ENCODE peak calls at places on chromosomes 12 and 14, in ten cellular contexts. One of them, this sample, is unnamed.

GRCh38 chr12:19012965-19013364 is 116.6 kb upstream of the PLEKHA5 start:
- DNase-seq in hepatocyte: no peak
- DNase-seq in GM10248: no peak
- DNase-seq in fibroblast of pulmonary artery: no peak
- DNase-seq in choroid plexus epithelial cell: no peak
- DNase-seq in heart left ventricle: no peak
- DNase-seq in sigmoid colon: no peak
- DNase-seq in brain microvascular endothelial cell: no peak
- DNase-seq in AG04450: no peak
- DNase-seq in natural killer cell: no peak
- DNase-seq in this sample: no peak

GRCh38 chr12:105672576-105672975 is 342.1 kb downstream of the C12orf75 start:
- DNase-seq in hepatocyte: no peak
- DNase-seq in GM10248: no peak
- DNase-seq in fibroblast of pulmonary artery: peak
- DNase-seq in choroid plexus epithelial cell: no peak
- DNase-seq in heart left ventricle: peak
- DNase-seq in sigmoid colon: peak
- DNase-seq in brain microvascular endothelial cell: no peak
- DNase-seq in AG04450: no peak
- DNase-seq in natural killer cell: no peak
- DNase-seq in this sample: no peak

GRCh38 chr14:22414876-22415632 is 174.0 kb downstream of the DAD1 start:
- DNase-seq in hepatocyte: no peak
- DNase-seq in GM10248: no peak
- DNase-seq in fibroblast of pulmonary artery: no peak
- DNase-seq in choroid plexus epithelial cell: no peak
- DNase-seq in heart left ventricle: no peak
- DNase-seq in sigmoid colon: no peak
- DNase-seq in brain microvascular endothelial cell: no peak
- DNase-seq in AG04450: no peak
- DNase-seq in natural killer cell: no peak
- DNase-seq in this sample: no peak

GRCh38 chr12:127562781-127563180 is 704.2 kb upstream of the TMEM132C start:
- DNase-seq in hepatocyte: no peak
- DNase-seq in GM10248: no peak
- DNase-seq in fibroblast of pulmonary artery: no peak
- DNase-seq in choroid plexus epithelial cell: no peak
- DNase-seq in heart left ventricle: no peak
- DNase-seq in sigmoid colon: no peak
- DNase-seq in brain microvascular endothelial cell: no peak
- DNase-seq in AG04450: no peak
- DNase-seq in natural killer cell: no peak
- DNase-seq in this sample: no peak

GRCh38 chr14:48973136-48973535 is 613.0 kb downstream of the RPS29 start:
- DNase-seq in hepatocyte: peak
- DNase-seq in GM10248: no peak
- DNase-seq in fibroblast of pulmonary artery: peak
- DNase-seq in choroid plexus epithelial cell: peak
- DNase-seq in heart left ventricle: no peak
- DNase-seq in sigmoid colon: no peak
- DNase-seq in brain microvascular endothelial cell: peak
- DNase-seq in AG04450: no peak
- DNase-seq in natural killer cell: no peak
- DNase-seq in this sample: no peak

GRCh38 chr14:63175531-63175930 is 28.7 kb upstream of the RHOJ start:
- DNase-seq in hepatocyte: no peak
- DNase-seq in GM10248: no peak
- DNase-seq in fibroblast of pulmonary artery: no peak
- DNase-seq in choroid plexus epithelial cell: no peak
- DNase-seq in heart left ventricle: no peak
- DNase-seq in sigmoid colon: no peak
- DNase-seq in brain microvascular endothelial cell: no peak
- DNase-seq in AG04450: no peak
- DNase-seq in natural killer cell: no peak
- DNase-seq in this sample: no peak

GRCh38 chr12:125549836-125550235 is 484.6 kb downstream of the AACS start:
- DNase-seq in hepatocyte: no peak
- DNase-seq in GM10248: no peak
- DNase-seq in fibroblast of pulmonary artery: no peak
- DNase-seq in choroid plexus epithelial cell: no peak
- DNase-seq in heart left ventricle: no peak
- DNase-seq in sigmoid colon: no peak
- DNase-seq in brain microvascular endothelial cell: no peak
- DNase-seq in AG04450: no peak
- DNase-seq in natural killer cell: no peak
- DNase-seq in this sample: no peak

GRCh38 chr14:93067088-93067487 is 48.6 kb downstream of the ITPK1 start:
- DNase-seq in hepatocyte: no peak
- DNase-seq in GM10248: no peak
- DNase-seq in fibroblast of pulmonary artery: no peak
- DNase-seq in choroid plexus epithelial cell: no peak
- DNase-seq in heart left ventricle: no peak
- DNase-seq in sigmoid colon: no peak
- DNase-seq in brain microvascular endothelial cell: no peak
- DNase-seq in AG04450: no peak
- DNase-seq in natural killer cell: no peak
- DNase-seq in this sample: no peak

GRCh38 chr12:67650127-67650495 is 1.6 kb downstream of the DYRK2 start:
- DNase-seq in hepatocyte: no peak
- DNase-seq in GM10248: peak
- DNase-seq in fibroblast of pulmonary artery: no peak
- DNase-seq in choroid plexus epithelial cell: no peak
- DNase-seq in heart left ventricle: peak
- DNase-seq in sigmoid colon: no peak
- DNase-seq in brain microvascular endothelial cell: no peak
- DNase-seq in AG04450: no peak
- DNase-seq in natural killer cell: no peak
- DNase-seq in this sample: peak

GRCh38 chr14:64761441-64762043 is 57.3 kb downstream of the PLEKHG3 start:
- DNase-seq in hepatocyte: peak
- DNase-seq in GM10248: no peak
- DNase-seq in fibroblast of pulmonary artery: no peak
- DNase-seq in choroid plexus epithelial cell: peak
- DNase-seq in heart left ventricle: no peak
- DNase-seq in sigmoid colon: no peak
- DNase-seq in brain microvascular endothelial cell: peak
- DNase-seq in AG04450: no peak
- DNase-seq in natural killer cell: no peak
- DNase-seq in this sample: peak

GRCh38 chr12:31874961-31875608 is 84.1 kb upstream of the RESF1 start:
- DNase-seq in hepatocyte: no peak
- DNase-seq in GM10248: peak
- DNase-seq in fibroblast of pulmonary artery: peak
- DNase-seq in choroid plexus epithelial cell: peak
- DNase-seq in heart left ventricle: peak
- DNase-seq in sigmoid colon: peak
- DNase-seq in brain microvascular endothelial cell: peak
- DNase-seq in AG04450: peak
- DNase-seq in natural killer cell: peak
- DNase-seq in this sample: peak

GRCh38 chr12:94615284-94616216 is 34.8 kb downstream of the TMCC3 start:
- DNase-seq in hepatocyte: peak
- DNase-seq in GM10248: no peak
- DNase-seq in fibroblast of pulmonary artery: peak
- DNase-seq in choroid plexus epithelial cell: peak
- DNase-seq in heart left ventricle: no peak
- DNase-seq in sigmoid colon: no peak
- DNase-seq in brain microvascular endothelial cell: peak
- DNase-seq in AG04450: peak
- DNase-seq in natural killer cell: no peak
- DNase-seq in this sample: peak

GRCh38 chr12:75713434-75713833 is 202.0 kb upstream of the KRR1 start:
- DNase-seq in hepatocyte: no peak
- DNase-seq in GM10248: no peak
- DNase-seq in fibroblast of pulmonary artery: no peak
- DNase-seq in choroid plexus epithelial cell: no peak
- DNase-seq in heart left ventricle: no peak
- DNase-seq in sigmoid colon: no peak
- DNase-seq in brain microvascular endothelial cell: no peak
- DNase-seq in AG04450: no peak
- DNase-seq in natural killer cell: no peak
- DNase-seq in this sample: no peak

GRCh38 chr12:25800101-25800500 is 158.4 kb upstream of the RASSF8 start:
- DNase-seq in hepatocyte: no peak
- DNase-seq in GM10248: no peak
- DNase-seq in fibroblast of pulmonary artery: no peak
- DNase-seq in choroid plexus epithelial cell: peak
- DNase-seq in heart left ventricle: no peak
- DNase-seq in sigmoid colon: no peak
- DNase-seq in brain microvascular endothelial cell: no peak
- DNase-seq in AG04450: no peak
- DNase-seq in natural killer cell: no peak
- DNase-seq in this sample: no peak

GRCh38 chr12:19979584-19979983 is 388.8 kb upstream of the PDE3A start:
- DNase-seq in hepatocyte: no peak
- DNase-seq in GM10248: no peak
- DNase-seq in fibroblast of pulmonary artery: no peak
- DNase-seq in choroid plexus epithelial cell: no peak
- DNase-seq in heart left ventricle: no peak
- DNase-seq in sigmoid colon: no peak
- DNase-seq in brain microvascular endothelial cell: no peak
- DNase-seq in AG04450: no peak
- DNase-seq in natural killer cell: no peak
- DNase-seq in this sample: no peak

GRCh38 chr12:111598637-111599458 is at the start of gene ATXN2:
- DNase-seq in hepatocyte: peak
- DNase-seq in GM10248: peak
- DNase-seq in fibroblast of pulmonary artery: no peak
- DNase-seq in choroid plexus epithelial cell: peak
- DNase-seq in heart left ventricle: peak
- DNase-seq in sigmoid colon: peak
- DNase-seq in brain microvascular endothelial cell: no peak
- DNase-seq in AG04450: no peak
- DNase-seq in natural killer cell: peak
- DNase-seq in this sample: no peak

GRCh38 chr12:53623526-53623925 is 2.7 kb downstream of the ATF7 start:
- DNase-seq in hepatocyte: peak
- DNase-seq in GM10248: no peak
- DNase-seq in fibroblast of pulmonary artery: peak
- DNase-seq in choroid plexus epithelial cell: peak
- DNase-seq in heart left ventricle: no peak
- DNase-seq in sigmoid colon: no peak
- DNase-seq in brain microvascular endothelial cell: peak
- DNase-seq in AG04450: peak
- DNase-seq in natural killer cell: no peak
- DNase-seq in this sample: no peak

GRCh38 chr12:3964404-3964803 is 91.2 kb upstream of the PARP11 start:
- DNase-seq in hepatocyte: no peak
- DNase-seq in GM10248: peak
- DNase-seq in fibroblast of pulmonary artery: no peak
- DNase-seq in choroid plexus epithelial cell: no peak
- DNase-seq in heart left ventricle: no peak
- DNase-seq in sigmoid colon: no peak
- DNase-seq in brain microvascular endothelial cell: no peak
- DNase-seq in AG04450: no peak
- DNase-seq in natural killer cell: no peak
- DNase-seq in this sample: no peak
- TF ChIP-seq CTCF in hepatocyte: peak
- TF ChIP-seq CTCF in GM10248: peak
- TF ChIP-seq CTCF in fibroblast of pulmonary artery: peak
- TF ChIP-seq CTCF in choroid plexus epithelial cell: no peak
- TF ChIP-seq CTCF in heart left ventricle: peak
- TF ChIP-seq CTCF in sigmoid colon: no peak
- TF ChIP-seq CTCF in brain microvascular endothelial cell: peak
- TF ChIP-seq CTCF in AG04450: peak
- TF ChIP-seq CTCF in natural killer cell: no peak
- TF ChIP-seq CTCF in this sample: no peak

GRCh38 chr12:117294206-117294605 is 67.2 kb downstream of the NOS1 start:
- DNase-seq in hepatocyte: no peak
- DNase-seq in GM10248: no peak
- DNase-seq in fibroblast of pulmonary artery: no peak
- DNase-seq in choroid plexus epithelial cell: no peak
- DNase-seq in heart left ventricle: no peak
- DNase-seq in sigmoid colon: no peak
- DNase-seq in brain microvascular endothelial cell: no peak
- DNase-seq in AG04450: no peak
- DNase-seq in natural killer cell: no peak
- DNase-seq in this sample: no peak
- TF ChIP-seq CTCF in hepatocyte: no peak
- TF ChIP-seq CTCF in GM10248: no peak
- TF ChIP-seq CTCF in fibroblast of pulmonary artery: no peak
- TF ChIP-seq CTCF in choroid plexus epithelial cell: no peak
- TF ChIP-seq CTCF in heart left ventricle: no peak
- TF ChIP-seq CTCF in sigmoid colon: no peak
- TF ChIP-seq CTCF in brain microvascular endothelial cell: no peak
- TF ChIP-seq CTCF in AG04450: no peak
- TF ChIP-seq CTCF in natural killer cell: no peak
- TF ChIP-seq CTCF in this sample: no peak

DNA sequence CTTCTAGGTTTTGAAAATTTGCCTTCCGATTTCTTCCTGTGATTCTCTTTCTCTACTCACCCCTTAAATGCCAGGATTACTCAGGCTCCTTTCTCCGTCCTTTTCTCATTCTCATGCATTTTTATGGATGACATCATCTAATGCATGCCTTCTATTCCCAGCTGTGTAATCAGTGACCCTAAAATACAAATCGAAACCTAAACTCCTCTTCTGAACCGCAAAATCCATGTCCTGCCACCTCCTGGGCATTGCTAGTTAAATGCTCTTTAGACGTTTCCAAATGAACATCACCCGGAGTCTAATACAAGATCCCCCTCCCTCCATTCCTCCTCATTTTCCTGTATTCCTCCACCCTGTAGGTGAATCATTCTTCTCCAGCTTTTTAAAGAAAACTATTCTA is 1703.1 kb upstream of the FLRT2 start:
- DNase-seq in hepatocyte: no peak
- DNase-seq in GM10248: no peak
- DNase-seq in fibroblast of pulmonary artery: peak
- DNase-seq in choroid plexus epithelial cell: peak
- DNase-seq in heart left ventricle: no peak
- DNase-seq in sigmoid colon: no peak
- DNase-seq in brain microvascular endothelial cell: peak
- DNase-seq in AG04450: no peak
- DNase-seq in natural killer cell: no peak
- DNase-seq in this sample: no peak
- TF ChIP-seq CTCF in hepatocyte: no peak
- TF ChIP-seq CTCF in GM10248: no peak
- TF ChIP-seq CTCF in fibroblast of pulmonary artery: no peak
- TF ChIP-seq CTCF in choroid plexus epithelial cell: peak
- TF ChIP-seq CTCF in heart left ventricle: no peak
- TF ChIP-seq CTCF in sigmoid colon: no peak
- TF ChIP-seq CTCF in brain microvascular endothelial cell: peak
- TF ChIP-seq CTCF in AG04450: peak
- TF ChIP-seq CTCF in natural killer cell: no peak
- TF ChIP-seq CTCF in this sample: no peak

GRCh38 chr14:56754966-56755365 is 55.3 kb downstream of the OTX2 start:
- DNase-seq in hepatocyte: no peak
- DNase-seq in GM10248: no peak
- DNase-seq in fibroblast of pulmonary artery: no peak
- DNase-seq in choroid plexus epithelial cell: no peak
- DNase-seq in heart left ventricle: no peak
- DNase-seq in sigmoid colon: no peak
- DNase-seq in brain microvascular endothelial cell: no peak
- DNase-seq in AG04450: no peak
- DNase-seq in natural killer cell: no peak
- DNase-seq in this sample: no peak

GRCh38 chr14:56752428-56752827 is 57.9 kb downstream of the OTX2 start:
- DNase-seq in hepatocyte: peak
- DNase-seq in GM10248: no peak
- DNase-seq in fibroblast of pulmonary artery: no peak
- DNase-seq in choroid plexus epithelial cell: no peak
- DNase-seq in heart left ventricle: no peak
- DNase-seq in sigmoid colon: no peak
- DNase-seq in brain microvascular endothelial cell: no peak
- DNase-seq in AG04450: no peak
- DNase-seq in natural killer cell: no peak
- DNase-seq in this sample: no peak

GRCh38 chr14:56751471-56751870 is 58.8 kb downstream of the OTX2 start:
- DNase-seq in hepatocyte: no peak
- DNase-seq in GM10248: no peak
- DNase-seq in fibroblast of pulmonary artery: no peak
- DNase-seq in choroid plexus epithelial cell: no peak
- DNase-seq in heart left ventricle: no peak
- DNase-seq in sigmoid colon: no peak
- DNase-seq in brain microvascular endothelial cell: no peak
- DNase-seq in AG04450: no peak
- DNase-seq in natural killer cell: no peak
- DNase-seq in this sample: no peak
- TF ChIP-seq CTCF in hepatocyte: no peak
- TF ChIP-seq CTCF in GM10248: no peak
- TF ChIP-seq CTCF in fibroblast of pulmonary artery: no peak
- TF ChIP-seq CTCF in choroid plexus epithelial cell: no peak
- TF ChIP-seq CTCF in heart left ventricle: no peak
- TF ChIP-seq CTCF in sigmoid colon: no peak
- TF ChIP-seq CTCF in brain microvascular endothelial cell: no peak
- TF ChIP-seq CTCF in AG04450: no peak
- TF ChIP-seq CTCF in natural killer cell: no peak
- TF ChIP-seq CTCF in this sample: no peak

This sample was measured in Calu3.